ENCODE peak calls at places on chromosomes 5 and 9, in seven cellular contexts. N, P, X, H, V, R and W are unnamed samples.

GRCh38 chr5:80959138-80959537 is 1.0 kb upstream of the RASGRF2 start:
- DNase-seq in P (no peak), H (no peak), X (no peak), N (no peak), V (no peak), R (no peak), W (no peak)

GRCh38 chr9:6667633-6668280 is 22.2 kb upstream of the GLDC start:
- DNase-seq in H (peak), P (no peak), V (peak), N (no peak), X (peak), R (no peak), W (peak)

GRCh38 chr9:27785714-27786100 is 212.4 kb upstream of the C9orf72 start:
- DNase-seq in X (no peak), R (no peak), V (peak), H (no peak), N (no peak), P (no peak), W (peak)

GRCh38 chr9:81490605-81491331 is 198.6 kb downstream of the TLE1 start:
- DNase-seq in R (no peak), P (peak), X (peak), V (no peak), N (no peak), H (no peak), W (peak)

GRCh38 chr5:35861718-35862117 is 5.0 kb downstream of the IL7R start:
- DNase-seq in H (no peak), N (no peak), V (no peak), P (no peak), R (no peak), X (no peak), W (no peak)

GRCh38 chr5:43874772-43875171 is 271.8 kb downstream of the NNT start:
- DNase-seq in P (peak), V (no peak), H (no peak), X (no peak), N (no peak), R (no peak), W (no peak)

GRCh38 chr9:38312406-38312805 is 80.1 kb upstream of the ALDH1B1 start:
- DNase-seq in P (no peak), V (no peak), H (no peak), R (no peak), X (no peak), N (no peak), W (no peak)

GRCh38 chr9:137682431-137682991 is 63.7 kb downstream of the EHMT1 start:
- DNase-seq in V (peak), R (peak), P (no peak), X (no peak), N (no peak), H (peak), W (no peak)

GRCh38 chr5:170534177-170534576 is 30.4 kb downstream of the KCNIP1 start:
- DNase-seq in N (no peak), H (peak), P (no peak), V (no peak), R (peak), X (no peak), W (no peak)

GRCh38 chr5:14587143-14587542 is 5.6 kb downstream of the OTULINL start:
- DNase-seq in P (no peak), X (no peak), N (peak), R (peak), V (no peak), H (no peak), W (no peak)

GRCh38 chr9:81058776-81059175 is 630.6 kb downstream of the TLE1 start:
- DNase-seq in P (no peak), X (no peak), H (no peak), N (no peak), R (no peak), V (no peak), W (no peak)

GRCh38 chr5:140239939-140240700 is 62.8 kb downstream of the PFDN1 start:
- DNase-seq in H (peak), R (peak), X (peak), P (no peak), V (peak), N (peak), W (peak)

GRCh38 chr9:34185778-34186551 is 7.1 kb downstream of the UBAP1 start:
- DNase-seq in X (peak), V (peak), H (no peak), N (no peak), P (peak), R (peak), W (peak)

GRCh38 chr5:126525630-126526245 is 69.3 kb downstream of the ALDH7A1 start:
- DNase-seq in X (peak), P (no peak), H (no peak), R (peak), V (no peak), N (peak), W (no peak)

GRCh38 chr9:18920141-18920611 is 112.8 kb downstream of the SAXO1 start:
- DNase-seq in N (no peak), P (no peak), X (no peak), H (no peak), R (no peak), V (no peak), W (no peak)

GRCh38 chr5:139108056-139108811 is 89.9 kb downstream of the SIL1 start:
- DNase-seq in R (peak), X (no peak), V (no peak), H (no peak), N (no peak), P (no peak), W (peak)

GRCh38 chr5:170861855-170862766 is at the start of gene RANBP17:
- DNase-seq in V (no peak), H (no peak), X (peak), P (no peak), N (peak), R (no peak), W (peak)

GRCh38 chr9:97384406-97385262 is 27.3 kb upstream of the TDRD7 start:
- DNase-seq in P (no peak), R (no peak), N (no peak), V (no peak), H (no peak), X (no peak), W (no peak)

GRCh38 chr9:127202461-127203139 is 62.0 kb upstream of the GARNL3 start:
- DNase-seq in H (no peak), V (no peak), P (no peak), R (no peak), X (no peak), N (no peak), W (no peak)

GRCh38 chr5:144333336-144333920 is 162.8 kb downstream of the KCTD16 start:
- DNase-seq in X (no peak), P (no peak), N (no peak), V (peak), H (no peak), R (no peak), W (no peak)

GRCh38 chr5:152523964-152524363 is 118.9 kb upstream of the NMUR2 start:
- DNase-seq in V (no peak), P (no peak), H (no peak), R (no peak), X (no peak), N (no peak), W (no peak)

GRCh38 chr9:132147331-132147730 is 14.5 kb upstream of the NTNG2 start:
- DNase-seq in N (no peak), X (no peak), R (no peak), H (no peak), V (no peak), P (no peak), W (no peak)

GRCh38 chr9:131593936-131594665 is 48.8 kb downstream of the PRRT1B start:
- DNase-seq in N (no peak), H (no peak), V (no peak), P (no peak), X (no peak), R (no peak), W (no peak)

GRCh38 chr5:113059232-113059805 is 82.7 kb downstream of the DCP2 start:
- DNase-seq in P (no peak), R (no peak), N (peak), V (no peak), H (no peak), X (no peak), W (peak)

GRCh38 chr5:5025774-5026406 is 114.2 kb upstream of the ADAMTS16 start:
- DNase-seq in H (peak), N (no peak), R (no peak), X (peak), V (peak), P (no peak), W (peak)

GRCh38 chr9:35791321-35791921 is at the start of gene NPR2:
- DNase-seq in R (peak), H (no peak), V (no peak), P (no peak), N (peak), X (no peak), W (peak)

GRCh38 chr5:91956738-91957137 is 573.6 kb upstream of the ARRDC3 start:
- DNase-seq in N (no peak), P (no peak), V (no peak), R (no peak), X (no peak), H (no peak), W (no peak)

GRCh38 chr5:115986358-115986757 is 24.1 kb downstream of the LVRN start:
- DNase-seq in X (no peak), P (no peak), N (no peak), H (no peak), V (no peak), R (no peak), W (peak)

GRCh38 chr5:122053181-122054109 is 24.6 kb downstream of the LOX start:
- DNase-seq in P (no peak), V (no peak), H (no peak), X (no peak), R (peak), N (peak), W (no peak)

GRCh38 chr9:134536101-134536900 is 105.3 kb upstream of the COL5A1 start:
- DNase-seq in V (no peak), X (no peak), P (no peak), N (no peak), H (no peak), R (no peak), W (peak)

GRCh38 chr9:130406278-130406895 is 38.4 kb upstream of the ASS1 start:
- DNase-seq in V (no peak), R (no peak), N (no peak), P (no peak), X (no peak), H (no peak), W (no peak)

DNA sequence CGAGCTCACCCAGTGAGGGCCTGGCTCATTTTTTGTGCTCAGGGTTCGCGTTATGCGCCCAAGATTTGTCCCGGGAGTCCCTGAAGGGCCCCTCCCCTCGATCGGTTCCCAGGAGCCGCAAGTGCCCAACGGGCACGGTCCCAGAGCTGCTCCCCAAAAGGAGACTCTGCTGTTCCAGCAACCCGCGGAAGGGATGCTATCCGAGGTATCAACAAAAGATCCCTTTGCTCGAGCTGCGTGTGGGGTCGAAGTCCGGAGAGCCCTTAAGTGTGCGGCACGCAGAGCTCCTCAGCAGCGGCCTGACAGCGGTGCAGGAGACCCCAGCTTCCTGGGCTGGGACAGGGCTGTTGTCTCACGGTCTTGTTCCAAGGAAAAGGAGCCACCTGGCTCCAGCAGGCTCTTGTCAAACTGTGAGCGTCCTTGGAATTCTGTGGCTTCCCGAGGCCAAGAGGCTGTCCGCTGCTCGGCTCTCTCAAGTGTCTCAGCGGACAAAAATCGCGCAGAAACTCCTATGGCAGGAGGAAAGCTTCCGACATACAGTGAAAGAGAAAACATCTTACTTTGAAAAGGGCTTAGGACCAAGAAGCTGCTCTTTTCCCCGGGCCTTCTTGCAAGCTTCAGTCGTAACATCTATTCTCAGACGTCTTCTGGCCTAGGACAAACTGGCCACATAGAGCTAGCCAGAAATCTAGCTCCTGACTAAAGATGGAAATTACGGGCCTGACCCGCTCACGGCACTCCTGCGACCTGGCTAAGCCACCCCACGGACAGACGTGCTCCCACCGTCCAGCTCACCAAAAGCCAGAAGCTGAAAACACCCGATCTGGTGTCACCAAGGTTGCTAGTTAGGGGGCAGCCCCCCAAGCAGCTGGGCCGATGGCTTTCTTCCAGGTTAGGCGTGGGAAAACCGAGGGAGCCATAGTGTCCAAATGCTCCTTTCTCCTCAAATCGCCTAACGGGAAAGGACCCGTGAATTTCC is 2.6 kb upstream of the FOXB2 start:
- DNase-seq in H (no peak), P (no peak), X (no peak), N (no peak), V (no peak), R (no peak), W (no peak)
- H3K4me3 ChIP-seq in H (no peak), P (no peak), X (peak), N (peak), V (no peak), R (no peak), W (no peak)

GRCh38 chr9:120936011-120936763 is 9.6 kb upstream of the TRAF1 start:
- DNase-seq in R (peak), V (peak), P (peak), H (peak), N (peak), X (peak), W (peak)

GRCh38 chr9:120935383-120935857 is 8.8 kb upstream of the TRAF1 start:
- DNase-seq in X (peak), P (peak), N (peak), R (peak), H (peak), V (peak), W (peak)

GRCh38 chr9:120937127-120937526 is 10.5 kb upstream of the TRAF1 start:
- DNase-seq in V (no peak), X (no peak), N (peak), R (peak), H (no peak), P (no peak), W (no peak)

GRCh38 chr9:120937596-120937995 is 11.0 kb upstream of the TRAF1 start:
- DNase-seq in R (no peak), P (no peak), X (no peak), V (no peak), N (no peak), H (no peak), W (peak)

DNA sequence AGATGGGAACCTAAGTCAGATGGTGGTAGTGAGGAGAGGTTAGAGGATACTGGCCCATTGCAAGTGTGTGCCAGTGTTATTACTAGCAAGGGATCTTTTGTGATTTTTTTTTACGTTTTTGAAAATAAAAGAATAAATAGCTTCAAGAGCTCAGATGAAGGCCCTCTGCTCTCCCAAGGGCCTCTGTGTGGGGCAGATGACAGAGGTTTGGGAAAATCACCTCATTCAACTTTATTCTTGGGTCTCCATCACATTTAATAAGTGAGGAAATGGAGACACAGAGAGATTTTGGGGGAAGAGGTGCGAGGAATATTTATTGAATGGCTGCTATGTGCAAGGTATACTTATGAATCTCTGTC is 10.1 kb upstream of the TRAF1 start:
- DNase-seq in V (no peak), X (no peak), P (no peak), R (no peak), N (no peak), H (no peak), W (no peak)
- TF ChIP-seq CTCF in V (no peak), X (no peak), P (no peak), R (no peak), N (no peak), H (no peak), W (no peak)

GRCh38 chr5:93583525-93583798 is 440 bp downstream of the NR2F1 start:
- DNase-seq in X (peak), H (no peak), V (no peak), R (no peak), N (no peak), P (no peak), W (no peak)

GRCh38 chr5:93583799-93584530 is 943 bp downstream of the NR2F1 start:
- DNase-seq in X (peak), V (peak), R (no peak), N (peak), P (no peak), H (peak), W (no peak)

GRCh38 chr5:93580387-93581100 is 475 bp downstream of the NR2F1-AS1 start:
- DNase-seq in R (no peak), N (no peak), H (peak), V (no peak), P (no peak), X (peak), W (peak)

GRCh38 chr5:93582677-93583524 is at the start of gene NR2F1:
- DNase-seq in X (peak), R (no peak), P (peak), V (peak), H (peak), N (peak), W (peak)

DNA sequence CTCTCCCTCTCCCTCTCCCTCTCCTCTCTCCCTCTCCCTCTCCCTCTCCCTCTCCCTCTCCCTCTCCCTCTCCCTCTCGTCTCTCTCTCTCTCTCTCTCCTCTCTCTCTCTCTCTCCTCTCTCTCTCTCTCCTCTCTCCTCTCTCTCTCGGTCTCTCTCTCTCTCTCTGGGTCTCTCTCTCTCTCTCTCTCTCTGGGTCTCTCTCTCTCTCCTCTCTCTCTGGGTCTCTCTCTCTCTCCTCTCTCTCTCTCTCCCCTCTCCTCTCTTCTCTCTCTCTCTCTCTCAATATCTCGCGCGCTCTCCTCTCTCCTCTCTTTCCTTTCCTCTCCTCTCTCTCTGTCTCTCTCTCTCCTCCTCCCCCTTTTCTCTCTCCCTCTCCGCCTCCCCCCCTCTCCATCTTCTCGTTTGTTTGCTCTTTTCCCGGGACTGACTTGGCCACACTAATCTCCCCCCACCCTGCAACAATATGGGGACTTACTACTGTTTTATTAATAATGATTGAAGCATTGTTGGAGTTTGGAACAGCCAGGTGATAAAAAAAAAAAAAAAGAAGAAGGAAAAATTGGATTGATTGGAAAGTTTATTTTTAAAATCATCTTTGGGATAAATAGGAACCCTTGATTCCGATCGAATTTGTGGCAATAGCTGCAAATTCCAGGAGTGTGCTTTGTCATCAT is 857 bp upstream of the NR2F1-AS1 start:
- DNase-seq in R (no peak), P (no peak), H (no peak), V (no peak), X (peak), N (no peak), W (peak)
- H3K4me3 ChIP-seq in R (peak), P (peak), H (peak), V (no peak), X (peak), N (peak), W (peak)

DNA sequence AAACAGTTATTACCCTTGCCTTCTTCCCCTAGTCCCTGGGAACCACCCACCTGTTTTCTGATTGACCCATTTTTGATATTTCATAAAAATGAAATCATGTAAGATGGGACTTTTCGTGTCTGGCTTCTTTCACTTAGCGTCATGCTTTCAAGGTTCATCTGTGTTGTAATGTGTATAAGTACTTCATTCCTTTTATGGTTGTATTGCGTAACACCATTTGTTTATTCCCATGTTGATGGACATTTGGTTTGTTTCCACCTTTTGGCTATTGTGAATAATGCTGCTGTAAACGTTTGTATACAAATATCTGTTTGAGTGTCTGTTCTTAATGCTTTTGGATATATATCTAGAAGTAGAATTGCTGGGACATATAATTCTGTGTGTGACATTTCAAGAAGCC is 650.1 kb upstream of the COX7C start:
- DNase-seq in N (no peak), R (no peak), P (no peak), X (no peak), H (no peak), V (no peak), W (no peak)
- TF ChIP-seq CTCF in N (no peak), R (no peak), P (no peak), X (no peak), H (no peak), V (no peak), W (no peak)

GRCh38 chr5:138025285-138025684 is 7.6 kb downstream of the FAM13B start:
- DNase-seq in H (no peak), X (no peak), N (no peak), P (no peak), R (no peak), V (no peak), W (no peak)
- H3K4me3 ChIP-seq in H (no peak), X (no peak), N (no peak), P (no peak), R (no peak), V (no peak), W (no peak)